ENCODE peak calls at places on chromosomes 11 and 22, in six cellular contexts. R is HFF-Myc; M is astrocyte of the spinal cord; N is AG04449; L is choroid plexus epithelial cell; J is naive thymus-derived CD4-positive, alpha-beta T cell. O is an unnamed sample.

GRCh38 chr11:62487698-62488551 is 58.7 kb downstream of the AHNAK start:
- DNase-seq in R (no peak), M (no peak), N (no peak), L (peak; percentile 29), J (no peak), O (no peak)

GRCh38 chr11:122756417-122756816 is 81.9 kb upstream of the CRTAM start:
- DNase-seq in R (no peak), M (no peak), N (no peak), L (no peak), J (peak; percentile 25), O (peak; percentile 57)

GRCh38 chr11:119888119-119888518 is 159.1 kb upstream of the NECTIN1 start:
- DNase-seq in R (no peak), M (no peak), N (no peak), L (no peak), J (no peak), O (no peak)

GRCh38 chr22:30457964-30458363 is 13.9 kb downstream of the SEC14L3 start:
- DNase-seq in R (no peak), M (no peak), N (no peak), L (no peak), J (no peak), O (no peak)

GRCh38 chr11:120540744-120541143 is 29.2 kb downstream of the GRIK4 start:
- DNase-seq in R (no peak), M (no peak), N (no peak), L (peak; percentile 39), J (no peak), O (no peak)

GRCh38 chr11:16000065-16000464 is 356.3 kb downstream of the SOX6 start:
- DNase-seq in R (no peak), M (peak; percentile 79), N (peak; percentile 71), L (peak; percentile 77), J (no peak), O (no peak)

GRCh38 chr11:130999992-131000770 is 83.9 kb upstream of the SNX19 start:
- DNase-seq in R (peak; percentile 90), M (peak; percentile 89), N (peak; percentile 55), L (peak; percentile 86), J (no peak), O (no peak)

GRCh38 chr11:130623909-130624668 is 175.6 kb downstream of the ADAMTS15 start:
- DNase-seq in R (no peak), M (peak; percentile 74), N (no peak), L (peak; percentile 78), J (no peak), O (no peak)

GRCh38 chr11:131918663-131919062 is 548.2 kb downstream of the NTM start:
- DNase-seq in R (no peak), M (no peak), N (no peak), L (no peak), J (no peak), O (no peak)

GRCh38 chr22:36369004-36369921 is 18.5 kb downstream of the MYH9 start:
- DNase-seq in R (no peak), M (peak; percentile 29), N (no peak), L (no peak), J (no peak), O (no peak)

GRCh38 chr11:66749091-66749490 is 20.1 kb upstream of the SPTBN2 start:
- DNase-seq in R (no peak), M (peak; percentile 9), N (no peak), L (no peak), J (no peak), O (no peak)

GRCh38 chr11:30451642-30452041 is 128.7 kb downstream of the ARL14EP start:
- DNase-seq in R (no peak), M (no peak), N (no peak), L (no peak), J (no peak), O (no peak)

GRCh38 chr11:128021304-128022006 is 565.9 kb downstream of the ETS1 start:
- DNase-seq in R (no peak), M (no peak), N (no peak), L (peak; percentile 40), J (no peak), O (no peak)

GRCh38 chr22:43925433-43926348 is 2.1 kb downstream of the PNPLA3 start:
- DNase-seq in R (no peak), M (no peak), N (no peak), L (no peak), J (no peak), O (no peak)

GRCh38 chr22:43923191-43923590 is 414 bp upstream of the PNPLA3 start:
- DNase-seq in R (no peak), M (peak; percentile 48), N (no peak), L (peak; percentile 44), J (no peak), O (peak; percentile 52)

GRCh38 chr22:43922123-43922522 is 1.5 kb upstream of the PNPLA3 start:
- DNase-seq in R (no peak), M (no peak), N (no peak), L (no peak), J (no peak), O (no peak)

GRCh38 chr22:43926349-43926710 is 2.7 kb downstream of the PNPLA3 start:
- DNase-seq in R (no peak), M (no peak), N (no peak), L (no peak), J (no peak), O (no peak)

DNA sequence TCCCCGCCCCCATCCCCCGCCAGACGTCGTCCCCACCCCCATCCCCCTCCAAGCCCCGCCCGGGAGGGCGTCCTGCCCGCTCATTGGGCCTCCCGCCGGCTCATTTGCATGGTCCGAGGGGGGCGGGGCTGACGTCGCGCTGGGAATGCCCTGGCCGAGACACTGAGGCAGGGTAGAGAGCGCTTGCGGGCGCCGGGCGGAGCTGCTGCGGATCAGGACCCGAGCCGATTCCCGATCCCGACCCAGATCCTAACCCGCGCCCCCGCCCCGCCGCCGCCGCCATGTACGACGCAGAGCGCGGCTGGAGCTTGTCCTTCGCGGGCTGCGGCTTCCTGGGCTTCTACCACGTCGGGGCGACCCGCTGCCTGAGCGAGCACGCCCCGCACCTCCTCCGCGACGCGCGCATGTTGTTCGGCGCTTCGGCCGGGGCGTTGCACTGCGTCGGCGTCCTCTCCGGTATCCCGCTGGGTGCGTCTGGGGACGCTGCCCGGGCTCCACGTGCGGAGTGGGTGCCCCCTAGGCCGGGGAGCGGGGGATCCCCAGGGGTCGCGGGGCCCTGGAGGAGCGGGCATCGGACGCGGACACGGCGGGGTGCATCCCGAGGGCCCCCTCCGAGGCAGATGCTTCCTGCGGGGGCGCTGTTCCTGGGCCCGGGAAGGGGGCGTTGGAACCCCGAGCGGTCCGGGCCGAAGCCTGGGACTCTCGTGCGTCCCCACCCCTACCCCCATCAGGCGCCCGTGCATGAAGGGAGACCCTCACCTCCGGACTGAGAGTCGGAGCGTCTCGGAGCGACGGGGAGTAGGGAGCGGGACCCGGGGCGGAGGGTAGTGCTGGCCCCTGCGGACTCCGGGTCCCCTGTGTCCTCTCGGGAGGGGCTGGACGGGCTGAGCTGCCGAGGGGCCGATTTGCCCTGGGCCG is at the start of gene PNPLA3:
- DNase-seq in R (peak; percentile 54), M (peak; percentile 89), N (peak; percentile 17), L (peak; percentile 90), J (peak; percentile 54), O (peak; percentile 71)
- H3K4me3 ChIP-seq in R (peak within 1 kb of the TSS; percentile 75), M (peak within 1 kb of the TSS; percentile 66), N (peak within 1 kb of the TSS; percentile 64), L (peak within 1 kb of the TSS; percentile 72), J (peak within 1 kb of the TSS; percentile 57), O (peak within 1 kb of the TSS; percentile 50)

GRCh38 chr11:86062719-86063118 is 6.2 kb downstream of the PICALM start:
- DNase-seq in R (no peak), M (peak; percentile 44), N (no peak), L (peak; percentile 65), J (no peak), O (no peak)
- H3K4me3 ChIP-seq in R (no peak overlapping the region), M (no peak overlapping the region), N (no peak overlapping the region), L (no peak overlapping the region), J (peak overlapping the region; percentile 9), O (no peak overlapping the region)

DNA sequence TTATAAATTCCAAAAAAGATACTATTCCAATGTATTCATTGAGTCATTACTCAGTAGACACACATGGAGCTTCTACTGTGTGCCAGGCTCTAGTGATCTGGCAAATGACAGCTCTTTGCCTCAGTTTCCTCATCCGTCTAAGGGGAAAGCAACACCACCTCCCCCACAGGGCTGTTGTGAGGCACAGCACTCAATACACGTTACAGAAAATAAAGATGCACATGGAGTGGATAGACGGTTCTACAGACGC is 6.5 kb upstream of the MALAT1 start:
- DNase-seq in R (no peak), M (no peak), N (no peak), L (no peak), J (no peak), O (no peak)
- H3K4me3 ChIP-seq in R (no peak overlapping the region), M (no peak overlapping the region), N (no peak overlapping the region), L (no peak overlapping the region), J (no peak overlapping the region), O (no peak overlapping the region)

GRCh38 chr22:32745251-32745995 is 56.1 kb upstream of the TIMP3 start:
- DNase-seq in R (peak; percentile 72), M (peak; percentile 52), N (no peak), L (peak; percentile 59), J (no peak), O (no peak)
- H3K4me3 ChIP-seq in R (peak overlapping the region; percentile 21), M (no peak overlapping the region), N (no peak overlapping the region), L (peak overlapping the region; percentile 4), J (no peak overlapping the region), O (no peak overlapping the region)

DNA sequence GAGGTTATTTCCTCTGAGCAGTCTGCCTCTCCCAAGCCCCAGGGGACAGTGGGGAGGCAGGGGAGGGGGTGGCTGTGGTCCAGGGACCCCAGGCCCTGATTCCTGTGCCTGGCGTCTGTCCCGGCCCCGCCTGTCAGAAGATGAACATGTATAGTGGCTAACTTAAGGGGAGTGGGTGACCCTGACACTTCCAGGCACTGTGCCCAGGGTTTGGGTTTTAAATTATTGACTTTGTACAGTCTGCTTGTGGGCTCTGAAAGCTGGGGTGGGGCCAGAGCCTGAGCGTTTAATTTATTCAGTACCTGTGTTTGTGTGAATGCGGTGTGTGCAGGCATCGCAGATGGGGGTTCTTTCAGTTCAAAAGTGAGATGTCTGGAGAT is 3.1 kb downstream of the PIM3 start:
- DNase-seq in R (no peak), M (no peak), N (no peak), L (no peak), J (no peak), O (peak; percentile 54)
- H3K4me3 ChIP-seq in R (peak overlapping the region; percentile 82), M (no peak overlapping the region), N (no peak overlapping the region), L (peak overlapping the region; percentile 8), J (no peak overlapping the region), O (no peak overlapping the region)

GRCh38 chr11:1304376-1304775 is 5.1 kb downstream of the TOLLIP start:
- DNase-seq in R (no peak), M (no peak), N (no peak), L (no peak), J (no peak), O (no peak)
- H3K4me3 ChIP-seq in R (no peak overlapping the region), M (no peak overlapping the region), N (no peak overlapping the region), L (no peak overlapping the region), J (no peak overlapping the region), O (no peak overlapping the region)

DNA sequence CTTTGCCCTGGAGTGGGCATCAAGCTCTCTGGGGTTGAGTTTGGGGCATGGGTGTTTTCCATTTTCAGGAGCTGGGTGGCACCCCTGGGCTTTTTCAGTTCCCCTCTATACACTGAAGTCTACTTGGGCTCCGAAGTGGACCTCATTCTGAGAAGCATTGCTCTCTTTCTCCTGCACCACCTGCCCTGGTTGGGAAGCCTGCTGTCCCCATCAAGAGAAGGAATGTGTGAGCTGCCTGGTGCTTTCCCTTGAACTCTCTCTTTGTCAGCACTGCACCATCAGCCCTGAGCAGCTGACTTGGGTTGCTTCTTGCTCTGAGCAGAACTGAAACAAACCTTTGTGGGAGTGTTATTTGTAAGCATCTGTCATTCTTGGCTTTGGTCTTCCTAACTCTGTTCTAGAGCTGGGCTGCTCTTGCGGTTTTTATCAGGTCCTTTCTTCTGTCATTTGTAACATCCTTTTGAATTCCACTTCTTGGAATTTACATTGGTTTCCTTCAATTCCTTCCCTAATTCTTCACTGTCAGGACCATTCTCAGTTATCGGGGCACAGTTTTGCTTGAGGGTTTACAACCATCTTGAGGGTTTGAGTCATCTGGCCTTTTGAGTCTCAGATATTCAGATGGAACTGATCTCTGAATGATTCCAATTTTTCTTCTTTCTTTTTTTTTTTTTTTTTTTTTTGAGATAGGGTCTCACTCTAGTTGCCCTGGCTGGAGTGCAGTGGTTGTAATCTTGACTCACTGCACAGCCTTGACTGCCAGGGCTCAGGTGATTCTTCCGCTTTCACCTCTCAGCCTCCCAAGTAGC is 20.5 kb downstream of the UBE2L3 start:
- DNase-seq in R (no peak), M (no peak), N (no peak), L (peak; percentile 64), J (no peak), O (no peak)
- H3K4me3 ChIP-seq in R (no peak overlapping the region), M (no peak overlapping the region), N (no peak overlapping the region), L (no peak overlapping the region), J (no peak overlapping the region), O (no peak overlapping the region)